ENCODE peak calls at places on chromosomes 7 and 10, in ten cellular contexts. D is GM23248, R is spleen, Z is GM23338, J is cardiac muscle cell, N is SJSA1, V is IMR-90, I is tibial artery, E is astrocyte, U is HepG2. C is an unnamed sample.

GRCh38 chr7:131467788-131468187 is 88.6 kb downstream of the PODXL start:
- DNase-seq in J (no peak), N (no peak), R (no peak), U (no peak), V (no peak), D (no peak), E (no peak), Z (no peak), I (no peak), C (no peak)

GRCh38 chr7:126213876-126214275 is 1038.9 kb downstream of the GRM8 start:
- DNase-seq in R (no peak), E (no peak), N (no peak), U (no peak), D (no peak), I (no peak), Z (no peak), J (no peak), V (no peak), C (no peak)

GRCh38 chr10:132110713-132111112 is 45.0 kb downstream of the JAKMIP3 start:
- DNase-seq in D (no peak), I (no peak), E (no peak), R (no peak), U (no peak), J (no peak), V (no peak), Z (no peak), N (peak; percentile 26), C (no peak)

GRCh38 chr7:69256634-69257081 is 341.6 kb upstream of the AUTS2 start:
- DNase-seq in D (peak; percentile 54), V (no peak), J (no peak), Z (no peak), N (no peak), I (peak; percentile 80), U (no peak), R (peak; percentile 75), E (peak; percentile 69), C (no peak)

GRCh38 chr7:5693529-5693928 is 87.9 kb downstream of the RNF216 start:
- DNase-seq in I (peak; percentile 80), R (peak; percentile 83), U (peak; percentile 16), Z (peak; percentile 14), J (peak; percentile 85), E (no peak), N (no peak), D (peak; percentile 62), V (peak; percentile 76), C (no peak)

GRCh38 chr7:106313456-106313891 is 28.7 kb upstream of the NAMPT start:
- DNase-seq in U (no peak), Z (no peak), V (peak; percentile 73), E (peak; percentile 86), D (peak; percentile 69), I (no peak), N (peak; percentile 72), J (no peak), R (no peak), C (peak; percentile 20)

GRCh38 chr7:139871820-139872219 is 42.8 kb downstream of the TBXAS1 start:
- DNase-seq in I (no peak), N (no peak), J (no peak), E (peak; percentile 29), U (no peak), R (no peak), Z (no peak), D (peak; percentile 10), V (peak; percentile 56), C (no peak)

GRCh38 chr10:1535337-1535957 is 201.9 kb downstream of the ADARB2 start:
- DNase-seq in N (no peak), Z (no peak), E (no peak), I (no peak), U (no peak), R (peak; percentile 54), J (no peak), D (no peak), V (no peak), C (no peak)

GRCh38 chr7:111931016-111931517 is 275.1 kb downstream of the DOCK4 start:
- DNase-seq in N (no peak), U (peak; percentile 96), D (peak; percentile 17), Z (peak; percentile 42), I (no peak), R (no peak), E (peak; percentile 59), J (no peak), V (peak; percentile 75), C (no peak)

GRCh38 chr10:126459878-126460481 is 71.7 kb upstream of the ADAM12 start:
- DNase-seq in U (peak; percentile 38), D (peak; percentile 96), V (peak; percentile 92), Z (no peak), I (no peak), J (no peak), E (peak; percentile 86), R (no peak), N (peak; percentile 81), C (no peak)

GRCh38 chr7:113087278-113087998 is 811 bp upstream of the GPR85 start:
- DNase-seq in V (peak; percentile 94), Z (peak; percentile 75), J (peak; percentile 13), E (peak; percentile 94), R (no peak), I (no peak), D (peak; percentile 94), N (peak; percentile 73), U (peak; percentile 1), C (peak; percentile 82)

GRCh38 chr7:108660465-108660864 is 90.8 kb downstream of the DNAJB9 start:
- DNase-seq in I (no peak), J (no peak), E (no peak), Z (peak; percentile 61), N (no peak), R (no peak), D (peak; percentile 4), U (no peak), V (peak; percentile 4), C (peak; percentile 36)

GRCh38 chr10:31623466-31623865 is 304.4 kb downstream of the ZEB1 start:
- DNase-seq in I (peak; percentile 76), N (no peak), V (peak; percentile 28), J (no peak), R (no peak), E (no peak), D (peak; percentile 86), Z (no peak), U (no peak), C (no peak)

GRCh38 chr10:72637398-72637857 is 11.5 kb upstream of the MICU1 start:
- DNase-seq in N (no peak), J (peak; percentile 2), Z (no peak), R (no peak), D (peak; percentile 87), E (peak; percentile 77), U (peak; percentile 44), I (peak; percentile 70), V (peak; percentile 78), C (no peak)

GRCh38 chr10:74034301-74034700 is 36.4 kb downstream of the VCL start:
- DNase-seq in N (no peak), D (no peak), R (no peak), E (no peak), U (no peak), V (no peak), Z (no peak), I (no peak), J (no peak), C (no peak)

GRCh38 chr10:74036474-74036873 is 38.6 kb downstream of the VCL start:
- DNase-seq in N (no peak), U (no peak), I (no peak), E (no peak), J (no peak), V (no peak), R (no peak), D (no peak), Z (no peak), C (no peak)

GRCh38 chr10:74033724-74034123 is 35.8 kb downstream of the VCL start:
- DNase-seq in D (no peak), V (no peak), J (no peak), I (no peak), E (no peak), R (no peak), U (no peak), N (no peak), Z (no peak), C (peak; percentile 58)

GRCh38 chr10:74032900-74033655 is 35.2 kb downstream of the VCL start:
- DNase-seq in J (no peak), U (no peak), V (no peak), N (no peak), R (no peak), I (no peak), D (no peak), Z (no peak), E (no peak), C (no peak)

GRCh38 chr10:74035324-74035723 is 37.4 kb downstream of the VCL start:
- DNase-seq in Z (no peak), V (peak; percentile 49), N (no peak), J (no peak), U (no peak), E (no peak), R (no peak), I (no peak), D (no peak), C (no peak)
- H3K36me3 ChIP-seq in Z (no peaks in the 10 kb centered on the region), V (peaks cover 20% of the 10 kb centered on the region), N (peaks cover 72% of the 10 kb centered on the region), J (peaks cover 6% of the 10 kb centered on the region), U (no peaks in the 10 kb centered on the region), E (peaks cover 23% of the 10 kb centered on the region), R (peaks cover 19% of the 10 kb centered on the region), I (peaks cover 6% of the 10 kb centered on the region), D (peaks cover 13% of the 10 kb centered on the region), C (peaks cover 6% of the 10 kb centered on the region)

DNA sequence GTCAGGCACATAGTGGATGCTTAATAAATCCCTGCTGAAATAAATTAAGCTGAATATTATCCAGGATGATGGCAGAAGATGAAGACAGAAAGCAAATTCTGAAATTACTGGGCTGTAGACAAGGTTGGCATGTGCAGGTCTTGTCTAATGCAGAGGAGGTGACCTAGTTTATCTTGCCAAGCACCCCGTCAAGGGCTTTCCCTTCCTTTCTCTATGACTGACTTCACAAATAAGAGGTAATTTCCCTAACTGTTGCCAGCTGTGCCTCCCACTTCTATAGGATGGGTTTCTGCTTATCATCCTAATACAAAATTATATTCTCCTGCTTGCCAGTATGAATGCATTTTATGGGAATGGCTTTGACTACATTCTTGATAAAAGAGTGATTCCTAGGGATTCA is 38.0 kb downstream of the LHFPL3 start:
- DNase-seq in V (no peak), U (no peak), I (no peak), R (no peak), E (no peak), N (no peak), J (no peak), Z (no peak), D (no peak), C (no peak)
- H3K27ac ChIP-seq in V (no peak overlapping the region), U (no peak overlapping the region), I (no peak overlapping the region), R (no peak overlapping the region), E (no peak overlapping the region), N (no peak overlapping the region), J (no peak overlapping the region), Z (no peak overlapping the region), D (no peak overlapping the region), C (no peak overlapping the region)

DNA sequence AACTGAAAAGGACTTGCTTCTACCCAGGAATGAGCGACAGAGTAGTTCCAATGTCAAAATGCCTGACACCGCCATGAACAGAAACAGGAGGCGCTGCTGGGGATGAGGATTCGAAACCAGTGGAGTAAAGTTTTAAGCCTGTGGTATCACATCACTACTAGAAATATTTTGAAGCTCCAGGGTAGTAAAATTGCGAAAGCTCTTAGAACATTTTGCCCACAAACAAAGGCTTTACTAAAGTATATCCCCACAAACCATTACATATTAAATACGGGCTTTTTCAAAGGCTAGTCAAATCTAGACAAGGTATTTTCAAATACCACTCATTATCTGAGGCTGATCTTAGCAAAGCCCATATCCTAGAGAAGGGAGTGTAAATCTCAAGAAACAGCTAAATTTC is 2.4 kb downstream of the PRDX3 start:
- DNase-seq in J (no peak), Z (no peak), I (no peak), E (no peak), V (no peak), N (no peak), D (peak; percentile 28), U (no peak), R (no peak), C (no peak)
- H3K36me3 ChIP-seq in J (peaks cover 28% of the 10 kb centered on the region), Z (peaks cover 42% of the 10 kb centered on the region), I (peaks cover 42% of the 10 kb centered on the region), E (peaks cover 28% of the 10 kb centered on the region), V (peaks cover 23% of the 10 kb centered on the region), N (peaks cover 60% of the 10 kb centered on the region), D (peaks cover 24% of the 10 kb centered on the region), U (peaks cover 30% of the 10 kb centered on the region), R (peaks cover 59% of the 10 kb centered on the region), C (peaks cover 50% of the 10 kb centered on the region)

GRCh38 chr10:124798781-124799180 is 2.8 kb upstream of the ABRAXAS2 start:
- DNase-seq in U (no peak), J (no peak), E (no peak), N (no peak), R (no peak), V (no peak), Z (no peak), I (no peak), D (no peak), C (no peak)
- H3K27ac ChIP-seq in U (no peak overlapping the region), J (no peak overlapping the region), E (no peak overlapping the region), N (no peak overlapping the region), R (no peak overlapping the region), V (no peak overlapping the region), Z (no peak overlapping the region), I (no peak overlapping the region), D (no peak overlapping the region), C (no peak overlapping the region)

C was measured in SJCRH30.